ENCODE peak calls at places on chromosomes 6 and 20, in ten cellular contexts. W is stimulated activated CD4-positive, alpha-beta T cell treated with anti-CD3 and anti-CD28 coated beads, Interleukin-4, amount 100 ng/mL, for 48 hours; J is psoas muscle; Z is mammary epithelial cell; S is AG08396; I is D341Med; O is LoVo; N is activated CD4-positive, alpha-beta T cell treated with anti-CD3 and anti-CD28 coated beads, Interleukin-2, amount 50 U/mL, for 1 hour; G is activated CD8-positive, alpha-beta T cell treated with anti-CD3 and anti-CD28 coated beads, Interleukin-2, amount 10 ng/mL, durations not matched to agents 7 days and 5 days; M is epithelial cell of esophagus. B is an unnamed sample.

GRCh38 chr20:38060536-38060935 is 27.0 kb downstream of the RPRD1B start:
- DNase-seq in J (no peak), I (no peak), M (no peak), Z (no peak), O (no peak), S (no peak), G (no peak), N (no peak), W (no peak), B (no peak)

GRCh38 chr6:161215193-161215592 is 58.7 kb downstream of the AGPAT4 start:
- DNase-seq in I (no peak), N (no peak), O (no peak), M (peak), Z (peak), J (no peak), S (peak), G (no peak), W (no peak), B (peak)

GRCh38 chr20:62602550-62602949 is 39.8 kb upstream of the SLCO4A1 start:
- DNase-seq in O (no peak), Z (peak), S (no peak), G (peak), M (no peak), J (peak), N (no peak), W (no peak), I (no peak), B (no peak)

GRCh38 chr20:31706607-31707257 is 15.9 kb downstream of the BCL2L1 start:
- DNase-seq in S (no peak), N (no peak), W (no peak), J (no peak), O (no peak), Z (no peak), G (no peak), I (no peak), M (no peak), B (no peak)

GRCh38 chr6:3389390-3390167 is 67.3 kb downstream of the SLC22A23 start:
- DNase-seq in J (peak), S (peak), Z (peak), I (no peak), N (no peak), O (no peak), W (no peak), M (peak), G (no peak), B (no peak)

GRCh38 chr20:17873410-17874270 is 95.0 kb downstream of the SNX5 start:
- DNase-seq in I (no peak), G (no peak), Z (no peak), J (peak), S (peak), W (no peak), M (peak), O (peak), N (no peak), B (no peak)

GRCh38 chr6:143510991-143511891 is at the start of gene FUCA2:
- DNase-seq in W (peak), Z (peak), I (no peak), O (peak), N (peak), J (peak), M (peak), S (peak), G (peak), B (peak)

GRCh38 chr20:37537505-37537904 is 9.8 kb upstream of the BLCAP start:
- DNase-seq in G (no peak), M (no peak), J (no peak), N (no peak), O (no peak), I (no peak), Z (no peak), W (no peak), S (no peak), B (no peak)

GRCh38 chr6:125067552-125067951 is 86.0 kb upstream of the TPD52L1 start:
- DNase-seq in Z (peak), W (no peak), M (no peak), S (no peak), J (no peak), I (no peak), O (no peak), G (no peak), N (no peak), B (no peak)

GRCh38 chr6:26204332-26205160 is 117.3 kb downstream of the HFE start:
- DNase-seq in I (peak), O (peak), G (peak), J (peak), W (peak), N (peak), S (peak), Z (peak), M (peak), B (peak)

B was measured in epithelial cell of prostate.